ENCODE peak calls at places on chromosome 15, in four cellular contexts. Z is spleen, L is GM23248, G is left ventricle myocardium inferior. Q is an unnamed sample. For H3K36me3, the result is how much of the 10 kb centered on the place peaks cover.

GRCh38 chr15:89642106-89642505 is 13.2 kb downstream of the KIF7 start:
- DNase-seq in Z (no peak), L (no peak), G (no peak), Q (no peak)

GRCh38 chr15:74312445-74313007 is 54.9 kb downstream of the CYP11A1 start:
- DNase-seq in Z (no peak), L (no peak), G (no peak), Q (no peak)

GRCh38 chr15:48355377-48355776 is 24.1 kb downstream of the DUT start:
- DNase-seq in Z (no peak), L (peak), G (no peak), Q (peak)

GRCh38 chr15:33461671-33462070 is 150.9 kb downstream of the RYR3 start:
- DNase-seq in Z (no peak), L (no peak), G (no peak), Q (no peak)

GRCh38 chr15:97933589-97933988 is 26.9 kb upstream of the ARRDC4 start:
- DNase-seq in Z (no peak), L (no peak), G (no peak), Q (no peak)

GRCh38 chr15:75532413-75533250 is 46.5 kb downstream of the PTPN9 start:
- DNase-seq in Z (no peak), L (peak), G (peak), Q (peak)

GRCh38 chr15:45454825-45455224 is 67.7 kb downstream of the SLC30A4 start:
- DNase-seq in Z (peak), L (peak), G (peak), Q (peak)

GRCh38 chr15:73802336-73803105 is 49.4 kb upstream of the INSYN1 start:
- DNase-seq in Z (peak), L (no peak), G (peak), Q (no peak)

GRCh38 chr15:31402003-31402402 is 75.4 kb downstream of the KLF13 start:
- DNase-seq in Z (no peak), L (no peak), G (no peak), Q (no peak)

GRCh38 chr15:46304320-46304719 is 669.5 kb downstream of the SQOR start:
- DNase-seq in Z (no peak), L (peak), G (no peak), Q (no peak)

GRCh38 chr15:38398134-38398533 is 55.8 kb upstream of the FAM98B start:
- DNase-seq in Z (no peak), L (peak), G (peak), Q (peak)

GRCh38 chr15:48966595-48967301 is 3.0 kb upstream of the SHC4 start:
- DNase-seq in Z (no peak), L (peak), G (no peak), Q (peak)

GRCh38 chr15:29812384-29812694 is 9.9 kb downstream of the TJP1 start:
- DNase-seq in Z (no peak), L (peak), G (no peak), Q (peak)

GRCh38 chr15:70508561-70509281 is 254.6 kb downstream of the UACA start:
- DNase-seq in Z (peak), L (peak), G (no peak), Q (peak)

GRCh38 chr15:56835598-56836275 is 82.7 kb upstream of the TCF12 start:
- DNase-seq in Z (no peak), L (peak), G (no peak), Q (no peak)

GRCh38 chr15:69810441-69811071 is 287.2 kb downstream of the TLE3 start:
- DNase-seq in Z (no peak), L (no peak), G (no peak), Q (no peak)

GRCh38 chr15:22967084-22967770 is 12.9 kb downstream of the CYFIP1 start:
- DNase-seq in Z (peak), L (no peak), G (no peak), Q (no peak)

GRCh38 chr15:77543159-77543882 is 89.4 kb downstream of the LINGO1 start:
- DNase-seq in Z (peak), L (peak), G (peak), Q (peak)

GRCh38 chr15:75650908-75651809 is 3.4 kb downstream of the SNX33 start:
- DNase-seq in Z (peak), L (peak), G (peak), Q (no peak)

GRCh38 chr15:52709172-52709979 is 30.2 kb upstream of the ATOSA start:
- DNase-seq in Z (peak), L (no peak), G (no peak), Q (no peak)

GRCh38 chr15:39922450-39923092 is 2.5 kb upstream of the GPR176 start:
- DNase-seq in Z (no peak), L (peak), G (no peak), Q (no peak)

GRCh38 chr15:99427668-99428361 is 138.0 kb upstream of the MEF2A start:
- DNase-seq in Z (peak), L (no peak), G (no peak), Q (no peak)

GRCh38 chr15:34490421-34491193 is 53.0 kb upstream of the GOLGA8A start:
- DNase-seq in Z (peak), L (no peak), G (no peak), Q (no peak)

GRCh38 chr15:35958021-35958420 is 412.1 kb upstream of the DPH6 start:
- DNase-seq in Z (no peak), L (no peak), G (no peak), Q (peak)

GRCh38 chr15:35753486-35753885 is 207.5 kb upstream of the DPH6 start:
- DNase-seq in Z (no peak), L (peak), G (no peak), Q (no peak)

GRCh38 chr15:35013370-35013769 is 25.3 kb upstream of the ZNF770 start:
- DNase-seq in Z (no peak), L (no peak), G (no peak), Q (peak)

GRCh38 chr15:67883228-67883773 is 43.5 kb upstream of the RNU6-1 start:
- DNase-seq in Z (no peak), L (no peak), G (no peak), Q (no peak)

GRCh38 chr15:89792106-89792805 is 16.1 kb downstream of the MESP2 start:
- DNase-seq in Z (peak), L (no peak), G (no peak), Q (no peak)

GRCh38 chr15:101358895-101359294 is 63.8 kb upstream of the SNRPA1 start:
- DNase-seq in Z (no peak), L (peak), G (peak), Q (peak)

GRCh38 chr15:84988909-84989644 is 7.4 kb downstream of the PDE8A start:
- DNase-seq in Z (no peak), L (no peak), G (no peak), Q (no peak)

GRCh38 chr15:88805031-88805780 is 2.0 kb downstream of the ACAN start:
- DNase-seq in Z (no peak), L (no peak), G (no peak), Q (no peak)

GRCh38 chr15:87816811-87817210 is 439.7 kb downstream of the NTRK3 start:
- DNase-seq in Z (no peak), L (peak), G (no peak), Q (peak)

GRCh38 chr15:76163429-76164020 is 103.7 kb downstream of the TMEM266 start:
- DNase-seq in Z (peak), L (peak), G (peak), Q (no peak)

GRCh38 chr15:96146711-96147110 is 183.8 kb upstream of the NR2F2 start:
- DNase-seq in Z (no peak), L (peak), G (no peak), Q (no peak)

GRCh38 chr15:76996526-76997401 is 1.8 kb downstream of the PSTPIP1 start:
- DNase-seq in Z (peak), L (peak), G (peak), Q (no peak)

GRCh38 chr15:32029862-32030781 is at the start of gene CHRNA7:
- DNase-seq in Z (peak), L (peak), G (peak), Q (peak)

GRCh38 chr15:67146214-67146613 is 80.8 kb downstream of the SMAD3 start:
- DNase-seq in Z (no peak), L (peak), G (peak), Q (peak)

GRCh38 chr15:101731746-101732145 is 7.5 kb upstream of the TARS3 start:
- DNase-seq in Z (no peak), L (no peak), G (no peak), Q (no peak)

DNA sequence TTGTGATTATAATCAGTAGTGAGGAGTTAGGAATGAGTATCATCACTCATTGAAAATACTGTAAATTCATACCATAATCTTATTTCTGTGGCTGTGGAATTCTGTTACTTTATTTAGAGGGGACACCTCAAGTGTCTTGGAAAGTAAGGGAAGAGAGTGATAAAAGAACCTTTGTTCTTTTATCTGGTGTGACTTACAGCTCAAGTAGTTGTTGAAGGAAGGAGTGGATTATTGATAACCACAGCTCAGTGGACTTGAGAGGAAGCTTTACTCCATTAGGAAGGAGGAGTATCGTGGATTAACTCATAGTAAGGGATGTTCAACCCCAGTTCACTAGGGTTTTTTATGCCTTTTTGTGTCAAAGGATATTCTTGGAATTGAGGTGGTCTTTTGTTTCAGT is 32.2 kb upstream of the FAH start:
- DNase-seq in Z (no peak), L (no peak), G (no peak), Q (no peak)
- H3K36me3 ChIP-seq in Z (half or more), L (under half), G (under half), Q (under half)

DNA sequence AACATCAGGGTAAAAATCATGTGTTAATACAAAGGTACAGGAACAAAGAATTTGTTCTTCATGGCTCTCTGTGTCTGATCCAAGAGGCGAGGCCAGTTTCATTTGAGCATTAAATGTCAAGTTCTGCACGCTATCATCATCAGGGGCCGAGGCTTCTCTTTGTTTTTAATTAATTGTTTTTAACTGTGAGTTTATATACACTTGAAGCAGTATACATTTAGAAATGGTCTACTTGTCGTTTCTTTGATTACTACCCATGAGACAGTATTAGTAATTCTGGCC is 21.2 kb upstream of the OCA2 start:
- DNase-seq in Z (no peak), L (no peak), G (no peak), Q (no peak)
- H3K36me3 ChIP-seq in Z (half or more), L (under half), G (half or more), Q (under half)

GRCh38 chr15:24976932-24977331 is 22.1 kb downstream of the SNRPN start:
- DNase-seq in Z (no peak), L (no peak), G (no peak), Q (no peak)
- H3K36me3 ChIP-seq in Z (half or more), L (under half), G (half or more), Q (under half)

DNA sequence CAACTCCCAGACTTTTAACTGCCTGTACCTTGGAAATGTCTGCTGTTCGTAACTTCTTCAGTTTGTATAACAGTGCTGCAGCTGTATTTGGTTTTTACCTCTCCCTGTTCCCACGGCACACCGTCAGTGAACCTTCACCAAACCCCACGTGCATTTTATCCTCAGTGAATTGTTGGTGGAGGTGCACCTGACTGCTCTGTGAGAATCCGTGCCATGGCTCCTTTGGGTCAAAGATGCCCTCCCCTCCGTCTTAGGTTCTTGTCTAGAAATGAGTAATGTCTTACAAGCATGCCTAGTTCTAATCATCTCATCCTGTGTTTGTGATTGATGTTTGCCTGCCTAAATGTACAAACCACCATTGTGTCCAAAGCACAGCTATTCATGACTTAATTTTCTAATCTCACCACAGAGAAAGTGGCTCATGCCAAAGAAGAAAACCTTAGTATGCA is 28.2 kb downstream of the TPM1 start:
- DNase-seq in Z (no peak), L (peak), G (no peak), Q (peak)
- H3K36me3 ChIP-seq in Z (half or more), L (half or more), G (half or more), Q (half or more)